ENCODE peak calls at places on chromosome 9, in ten cellular contexts. K is bronchial epithelial cell, P is SW 1271, Z is adrenal gland, V is Right ventricle myocardium superior, F is progenitor cell of endocrine pancreas, J is ovary, Q is psoas muscle, I is dorsolateral prefrontal cortex, U is H9. A is an unnamed sample.

GRCh38 chr9:131111186-131111853 is 14.1 kb upstream of the NUP214 start:
- DNase-seq in Z (no peak), P (no peak), V (no peak), F (no peak), U (no peak), I (no peak), Q (no peak), J (no peak), K (no peak), A (peak)

GRCh38 chr9:92432350-92432749 is 8.1 kb upstream of the OMD start:
- DNase-seq in F (no peak), P (no peak), J (no peak), Q (no peak), Z (no peak), I (no peak), K (no peak), V (no peak), U (no peak), A (no peak)

GRCh38 chr9:134287591-134288518 is 38.4 kb upstream of the RXRA start:
- DNase-seq in K (no peak), P (no peak), Q (peak), Z (no peak), F (no peak), I (no peak), V (peak), U (no peak), J (peak), A (no peak)

GRCh38 chr9:98789765-98790600 is 6.4 kb downstream of the ANKS6 start:
- DNase-seq in F (no peak), K (no peak), J (peak), V (no peak), Q (no peak), U (no peak), P (no peak), Z (no peak), I (no peak), A (no peak)

GRCh38 chr9:68746564-68746963 is 41.5 kb downstream of the PIP5K1B start:
- DNase-seq in I (no peak), V (no peak), Q (no peak), J (no peak), F (no peak), P (no peak), U (no peak), Z (no peak), K (no peak), A (no peak)

GRCh38 chr9:8558176-8558575 is 758.6 kb upstream of the DMAC1 start:
- DNase-seq in Z (no peak), J (no peak), F (no peak), U (no peak), V (no peak), P (no peak), I (no peak), K (peak), Q (no peak), A (peak)

GRCh38 chr9:116767219-116767618 is 80.1 kb downstream of the TRIM32 start:
- DNase-seq in F (no peak), K (no peak), Z (no peak), V (no peak), U (no peak), I (no peak), J (no peak), Q (no peak), P (no peak), A (no peak)

GRCh38 chr9:134066546-134066922 is 1.3 kb downstream of the BRD3 start:
- DNase-seq in Z (no peak), K (no peak), Q (no peak), J (no peak), P (no peak), U (no peak), I (no peak), V (no peak), F (no peak), A (no peak)

GRCh38 chr9:130927995-130928900 is 10.8 kb downstream of the FIBCD1 start:
- DNase-seq in Q (no peak), U (no peak), P (no peak), V (peak), F (no peak), J (no peak), I (no peak), Z (peak), K (peak), A (peak)

GRCh38 chr9:29799227-29799626 is 2225.9 kb upstream of the C9orf72 start:
- DNase-seq in K (peak), J (no peak), I (no peak), V (no peak), P (no peak), Q (no peak), F (no peak), Z (no peak), U (no peak), A (no peak)

GRCh38 chr9:21803674-21804048 is 1.2 kb downstream of the MTAP start:
- DNase-seq in V (no peak), J (no peak), K (no peak), F (no peak), U (no peak), Z (no peak), I (no peak), P (no peak), Q (no peak), A (peak)

GRCh38 chr9:87796232-87796631 is 70.3 kb downstream of the CTSL start:
- DNase-seq in P (no peak), V (no peak), I (no peak), K (no peak), J (no peak), Z (peak), Q (no peak), F (no peak), U (no peak), A (no peak)

GRCh38 chr9:35669331-35670145 is 4.2 kb upstream of the CA9 start:
- DNase-seq in U (no peak), Z (no peak), J (no peak), F (no peak), V (no peak), Q (no peak), P (no peak), I (no peak), K (peak), A (peak)

GRCh38 chr9:137384116-137384756 is 38.7 kb downstream of the EXD3 start:
- DNase-seq in Q (peak), J (peak), V (no peak), P (no peak), I (peak), U (no peak), K (no peak), Z (peak), F (no peak), A (no peak)

GRCh38 chr9:79020266-79020665 is 551.5 kb upstream of the TLE4 start:
- DNase-seq in I (no peak), P (no peak), Q (no peak), V (no peak), F (no peak), Z (no peak), K (no peak), J (no peak), U (no peak), A (peak)

GRCh38 chr9:105503873-105504272 is 54.1 kb upstream of the FKTN start:
- DNase-seq in J (no peak), I (no peak), F (no peak), Q (no peak), P (no peak), V (no peak), U (no peak), K (peak), Z (no peak), A (peak)

GRCh38 chr9:37984672-37985611 is 81.0 kb upstream of the SLC25A51 start:
- DNase-seq in J (no peak), Z (peak), Q (peak), V (peak), F (no peak), U (no peak), P (no peak), I (no peak), K (peak), A (peak)

GRCh38 chr9:84966876-84967830 is 297.6 kb downstream of the NTRK2 start:
- DNase-seq in U (peak), J (no peak), I (peak), Q (no peak), V (no peak), K (no peak), P (no peak), Z (no peak), F (no peak), A (no peak)

GRCh38 chr9:108640211-108640610 is 215.6 kb downstream of the ACTL7B start:
- DNase-seq in J (no peak), I (no peak), Q (no peak), V (no peak), K (no peak), F (no peak), P (no peak), Z (no peak), U (no peak), A (no peak)

GRCh38 chr9:86794356-86795046 is 152.8 kb downstream of the GAS1 start:
- DNase-seq in P (no peak), I (no peak), U (no peak), Q (no peak), F (no peak), J (no peak), K (no peak), Z (no peak), V (no peak), A (peak)

GRCh38 chr9:132020845-132021510 is 58.7 kb downstream of the MED27 start:
- DNase-seq in P (no peak), Q (no peak), F (no peak), Z (no peak), K (peak), I (no peak), U (no peak), V (no peak), J (no peak), A (no peak)

GRCh38 chr9:129326061-129327005 is 148.3 kb upstream of the IER5L start:
- DNase-seq in I (no peak), V (peak), K (no peak), Z (no peak), F (no peak), P (no peak), U (no peak), Q (no peak), J (peak), A (no peak)

GRCh38 chr9:132780230-132781007 is 97.7 kb downstream of the AK8 start:
- DNase-seq in P (no peak), I (no peak), F (no peak), Z (no peak), K (no peak), V (no peak), U (no peak), Q (no peak), J (no peak), A (peak)

GRCh38 chr9:137816531-137817235 is 60.9 kb upstream of the CACNA1B start:
- DNase-seq in U (no peak), P (no peak), Q (no peak), Z (peak), K (no peak), V (no peak), J (no peak), I (peak), F (no peak), A (no peak)

GRCh38 chr9:131619680-131620079 is 74.4 kb downstream of the PRRT1B start:
- DNase-seq in I (no peak), J (no peak), F (no peak), K (no peak), Z (no peak), U (no peak), Q (no peak), V (no peak), P (no peak), A (no peak)

GRCh38 chr9:105957830-105958229 is 263.5 kb downstream of the TMEM38B start:
- DNase-seq in U (peak), Z (no peak), Q (no peak), V (no peak), P (no peak), J (no peak), F (no peak), I (no peak), K (peak), A (peak)

GRCh38 chr9:102225806-102226441 is 487.5 kb upstream of the GRIN3A start:
- DNase-seq in P (no peak), F (no peak), V (no peak), J (no peak), Z (no peak), K (no peak), I (no peak), U (no peak), Q (no peak), A (no peak)

GRCh38 chr9:71878327-71879274 is 32.4 kb downstream of the ABHD17B start:
- DNase-seq in Z (no peak), Q (no peak), J (no peak), P (no peak), F (no peak), U (no peak), K (no peak), V (no peak), I (no peak), A (no peak)

GRCh38 chr9:95425910-95426551 is 90.7 kb downstream of the PTCH1 start:
- DNase-seq in Z (peak), Q (no peak), P (no peak), F (no peak), K (peak), I (no peak), J (no peak), U (no peak), V (no peak), A (peak)

GRCh38 chr9:84897362-84898094 is 228.0 kb downstream of the NTRK2 start:
- DNase-seq in Z (no peak), U (no peak), J (no peak), I (no peak), K (no peak), Q (no peak), P (no peak), V (no peak), F (no peak), A (no peak)

GRCh38 chr9:22446589-22446949 is at the start of gene DMRTA1:
- DNase-seq in Q (peak), I (peak), K (peak), P (no peak), Z (peak), J (peak), V (peak), U (peak), F (peak), A (peak)

GRCh38 chr9:115063058-115063850 is 54.7 kb downstream of the TNC start:
- DNase-seq in U (no peak), I (no peak), K (peak), J (no peak), P (no peak), Z (no peak), F (no peak), Q (no peak), V (no peak), A (peak)

GRCh38 chr9:137514691-137515337 is 35.4 kb downstream of the PNPLA7 start:
- DNase-seq in I (peak), Q (no peak), Z (no peak), J (peak), F (no peak), P (no peak), K (no peak), U (no peak), V (no peak), A (no peak)

GRCh38 chr9:131398204-131398603 is 4.3 kb downstream of the PRRC2B start:
- DNase-seq in P (no peak), I (no peak), J (no peak), U (no peak), K (no peak), Q (no peak), Z (peak), V (no peak), F (no peak), A (no peak)

GRCh38 chr9:16884952-16885513 is 14.6 kb upstream of the BNC2 start:
- DNase-seq in J (no peak), Q (no peak), K (peak), P (no peak), Z (peak), V (no peak), I (no peak), U (no peak), F (no peak), A (peak)

GRCh38 chr9:120741701-120742100 is 27.4 kb upstream of the MEGF9 start:
- DNase-seq in U (no peak), Q (no peak), Z (no peak), I (no peak), F (no peak), V (no peak), K (peak), P (no peak), J (no peak), A (no peak)

GRCh38 chr9:16277471-16277870 is 593.0 kb downstream of the BNC2 start:
- DNase-seq in V (no peak), Z (no peak), F (no peak), J (no peak), P (no peak), Q (no peak), U (peak), K (no peak), I (no peak), A (no peak)

GRCh38 chr9:130213898-130214761 is 41.9 kb downstream of the NCS1 start:
- DNase-seq in Z (peak), F (no peak), J (peak), K (no peak), V (no peak), I (no peak), P (no peak), Q (no peak), U (peak), A (no peak)